ENCODE peak calls at places on chromosome 1, in seven cellular contexts. I is activated CD4-positive, CD25-positive, alpha-beta regulatory T cell; O is occipital lobe; A is fibroblast of lung; E is NCI-H1092 treated with DMSO at 0.1 percent for 48 hours; Z is renal cortical epithelial cell; F is GM23248. Q is an unnamed sample.

GRCh38 chr1:3453203-3453761 is 1.2 kb upstream of the ARHGEF16 start:
- DNase-seq in I (peak; percentile 33), O (peak; percentile 49), A (peak; percentile 33), E (peak; percentile 8), Z (peak; percentile 45), F (peak; percentile 73), Q (peak; percentile 89)

GRCh38 chr1:26697978-26698849 is 2.4 kb downstream of the ARID1A start:
- DNase-seq in I (no peak), O (peak; percentile 30), A (peak; percentile 98), E (peak; percentile 78), Z (peak; percentile 97), F (peak; percentile 94), Q (peak; percentile 25)

GRCh38 chr1:1422465-1423244 is 1.6 kb upstream of the ANKRD65 start:
- DNase-seq in I (no peak), O (no peak), A (peak; percentile 70), E (no peak), Z (no peak), F (peak; percentile 13), Q (peak; percentile 30)

GRCh38 chr1:185939142-185939541 is 205.0 kb downstream of the HMCN1 start:
- DNase-seq in I (no peak), O (no peak), A (peak; percentile 73), E (no peak), Z (peak; percentile 54), F (no peak), Q (no peak)

GRCh38 chr1:157505481-157506272 is 46.6 kb downstream of the FCRL5 start:
- DNase-seq in I (no peak), O (peak; percentile 32), A (peak; percentile 38), E (peak; percentile 15), Z (peak; percentile 57), F (peak; percentile 89), Q (no peak)

GRCh38 chr1:202237052-202237451 is 43.5 kb downstream of the LGR6 start:
- DNase-seq in I (no peak), O (no peak), A (no peak), E (peak; percentile 13), Z (no peak), F (peak; percentile 53), Q (no peak)

GRCh38 chr1:68975534-68975933 is 478.7 kb upstream of the DEPDC1 start:
- DNase-seq in I (no peak), O (peak; percentile 25), A (peak; percentile 50), E (no peak), Z (peak; percentile 66), F (no peak), Q (no peak)

GRCh38 chr1:25064465-25065238 is 134.6 kb upstream of the RUNX3 start:
- DNase-seq in I (no peak), O (no peak), A (no peak), E (no peak), Z (no peak), F (no peak), Q (no peak)

GRCh38 chr1:101236546-101237228 is at the start of gene S1PR1:
- DNase-seq in I (peak; percentile 53), O (no peak), A (peak; percentile 63), E (peak; percentile 31), Z (peak; percentile 14), F (peak; percentile 81), Q (peak; percentile 96)

GRCh38 chr1:1199961-1200875 is 6.2 kb downstream of the TNFRSF18 start:
- DNase-seq in I (no peak), O (no peak), A (no peak), E (no peak), Z (no peak), F (no peak), Q (peak; percentile 13)

GRCh38 chr1:184296466-184297243 is 90.2 kb upstream of the C1orf21 start:
- DNase-seq in I (no peak), O (peak; percentile 46), A (peak; percentile 93), E (peak; percentile 52), Z (no peak), F (peak; percentile 79), Q (peak; percentile 97)

GRCh38 chr1:91314643-91315042 is 90.0 kb downstream of the HFM1 start:
- DNase-seq in I (no peak), O (no peak), A (no peak), E (no peak), Z (no peak), F (peak; percentile 8), Q (no peak)

GRCh38 chr1:111541721-111542120 is 38.3 kb upstream of the ADORA3 start:
- DNase-seq in I (no peak), O (no peak), A (peak; percentile 76), E (no peak), Z (peak; percentile 93), F (peak; percentile 39), Q (no peak)

GRCh38 chr1:47224676-47225399 is 7.2 kb downstream of the TAL1 start:
- DNase-seq in I (no peak), O (no peak), A (no peak), E (no peak), Z (no peak), F (peak; percentile 29), Q (no peak)

GRCh38 chr1:238063454-238063853 is 172.7 kb upstream of the ZP4 start:
- DNase-seq in I (no peak), O (no peak), A (peak; percentile 94), E (no peak), Z (peak; percentile 98), F (no peak), Q (peak; percentile 36)

GRCh38 chr1:109425391-109425790 is 857 bp downstream of the PSMA5 start:
- DNase-seq in I (no peak), O (no peak), A (peak; percentile 14), E (no peak), Z (peak; percentile 45), F (peak; percentile 54), Q (no peak)

GRCh38 chr1:84998642-84999280 is 1.8 kb upstream of the MCOLN2 start:
- DNase-seq in I (no peak), O (no peak), A (peak; percentile 12), E (no peak), Z (peak; percentile 28), F (peak; percentile 18), Q (no peak)

GRCh38 chr1:19775317-19775716 is 24.4 kb downstream of the TMCO4 start:
- DNase-seq in I (no peak), O (no peak), A (peak; percentile 35), E (no peak), Z (no peak), F (peak; percentile 16), Q (no peak)

GRCh38 chr1:193333166-193333565 is 146.8 kb upstream of the B3GALT2 start:
- DNase-seq in I (no peak), O (no peak), A (no peak), E (no peak), Z (no peak), F (no peak), Q (no peak)

GRCh38 chr1:46516551-46516950 is 26.9 kb downstream of the DMBX1 start:
- DNase-seq in I (no peak), O (no peak), A (no peak), E (no peak), Z (no peak), F (no peak), Q (no peak)

GRCh38 chr1:24925082-24925779 is 4.8 kb downstream of the RUNX3 start:
- DNase-seq in I (peak; percentile 29), O (no peak), A (no peak), E (no peak), Z (no peak), F (no peak), Q (no peak)

GRCh38 chr1:230090194-230090711 is 23.2 kb downstream of the GALNT2 start:
- DNase-seq in I (no peak), O (no peak), A (peak; percentile 91), E (no peak), Z (peak; percentile 68), F (peak; percentile 85), Q (no peak)

GRCh38 chr1:53628286-53628955 is 110.5 kb downstream of the GLIS1 start:
- DNase-seq in I (no peak), O (no peak), A (no peak), E (no peak), Z (no peak), F (no peak), Q (no peak)

GRCh38 chr1:166884971-166885370 is 8.9 kb upstream of the TADA1 start:
- DNase-seq in I (no peak), O (no peak), A (no peak), E (no peak), Z (no peak), F (no peak), Q (no peak)

GRCh38 chr1:23188434-23188884 is 19.8 kb upstream of the LUZP1 start:
- DNase-seq in I (no peak), O (no peak), A (no peak), E (no peak), Z (no peak), F (no peak), Q (no peak)

GRCh38 chr1:33258788-33259274 is 2.5 kb downstream of the ZNF362 start:
- DNase-seq in I (no peak), O (no peak), A (no peak), E (no peak), Z (no peak), F (no peak), Q (no peak)

GRCh38 chr1:43370564-43370963 is 2.8 kb upstream of the ELOVL1 start:
- DNase-seq in I (no peak), O (no peak), A (no peak), E (no peak), Z (no peak), F (no peak), Q (no peak)

GRCh38 chr1:228527596-228527995 is 40.4 kb downstream of the RNF187 start:
- DNase-seq in I (no peak), O (no peak), A (no peak), E (no peak), Z (no peak), F (no peak), Q (no peak)

Q was measured in right cardiac atrium.